ENCODE peak calls at places on chromosomes 2 and 18, in nine cellular contexts. One of them, this sample, is unnamed.
A peak's percentile ranks its signal among the peaks of the same experiment; 100 is the strongest.

GRCh38 chr2:11582526-11583202 is 48.8 kb downstream of the GREB1 start:
- DNase-seq in fibroblast of lung: peak; percentile 6
- DNase-seq in SK-N-SH: peak; percentile 84
- DNase-seq in body of pancreas: peak; percentile 79
- DNase-seq in psoas muscle: peak; percentile 89
- DNase-seq in dorsolateral prefrontal cortex: peak; percentile 73
- DNase-seq in AG04450: no peak
- DNase-seq in upper lobe of right lung: no peak
- DNase-seq in HCT116: peak; percentile 29
- DNase-seq in this sample: no peak

GRCh38 chr18:25457636-25458035 is 105.7 kb upstream of the ZNF521 start:
- DNase-seq in fibroblast of lung: peak; percentile 7
- DNase-seq in SK-N-SH: no peak
- DNase-seq in body of pancreas: no peak
- DNase-seq in psoas muscle: no peak
- DNase-seq in dorsolateral prefrontal cortex: no peak
- DNase-seq in AG04450: peak; percentile 13
- DNase-seq in upper lobe of right lung: no peak
- DNase-seq in HCT116: no peak
- DNase-seq in this sample: no peak

GRCh38 chr2:217398860-217399259 is 539.0 kb upstream of the TNP1 start:
- DNase-seq in fibroblast of lung: no peak
- DNase-seq in SK-N-SH: peak; percentile 10
- DNase-seq in body of pancreas: no peak
- DNase-seq in psoas muscle: no peak
- DNase-seq in dorsolateral prefrontal cortex: no peak
- DNase-seq in AG04450: no peak
- DNase-seq in upper lobe of right lung: no peak
- DNase-seq in HCT116: no peak
- DNase-seq in this sample: no peak

GRCh38 chr2:127324635-127325034 is 30.7 kb upstream of the ERCC3 start:
- DNase-seq in fibroblast of lung: peak; percentile 45
- DNase-seq in SK-N-SH: peak; percentile 50
- DNase-seq in body of pancreas: peak; percentile 21
- DNase-seq in psoas muscle: no peak
- DNase-seq in dorsolateral prefrontal cortex: no peak
- DNase-seq in AG04450: peak; percentile 34
- DNase-seq in upper lobe of right lung: no peak
- DNase-seq in HCT116: no peak
- DNase-seq in this sample: no peak

GRCh38 chr2:219285894-219286425 is 6.8 kb downstream of the DNAJB2 start:
- DNase-seq in fibroblast of lung: peak; percentile 48
- DNase-seq in SK-N-SH: peak; percentile 63
- DNase-seq in body of pancreas: no peak
- DNase-seq in psoas muscle: no peak
- DNase-seq in dorsolateral prefrontal cortex: peak; percentile 76
- DNase-seq in AG04450: peak; percentile 29
- DNase-seq in upper lobe of right lung: peak; percentile 40
- DNase-seq in HCT116: no peak
- DNase-seq in this sample: no peak

GRCh38 chr18:12637901-12638633 is 19.8 kb downstream of the SPIRE1 start:
- DNase-seq in fibroblast of lung: peak; percentile 82
- DNase-seq in SK-N-SH: no peak
- DNase-seq in body of pancreas: no peak
- DNase-seq in psoas muscle: no peak
- DNase-seq in dorsolateral prefrontal cortex: no peak
- DNase-seq in AG04450: no peak
- DNase-seq in upper lobe of right lung: no peak
- DNase-seq in HCT116: no peak
- DNase-seq in this sample: no peak

GRCh38 chr18:58491113-58491696 is 137.7 kb downstream of the ALPK2 start:
- DNase-seq in fibroblast of lung: no peak
- DNase-seq in SK-N-SH: no peak
- DNase-seq in body of pancreas: no peak
- DNase-seq in psoas muscle: no peak
- DNase-seq in dorsolateral prefrontal cortex: no peak
- DNase-seq in AG04450: no peak
- DNase-seq in upper lobe of right lung: no peak
- DNase-seq in HCT116: no peak
- DNase-seq in this sample: no peak

GRCh38 chr2:233447506-233448219 is 93.4 kb downstream of the DGKD start:
- DNase-seq in fibroblast of lung: no peak
- DNase-seq in SK-N-SH: no peak
- DNase-seq in body of pancreas: no peak
- DNase-seq in psoas muscle: peak; percentile 32
- DNase-seq in dorsolateral prefrontal cortex: peak; percentile 31
- DNase-seq in AG04450: no peak
- DNase-seq in upper lobe of right lung: peak; percentile 48
- DNase-seq in HCT116: no peak
- DNase-seq in this sample: no peak

GRCh38 chr2:88057437-88057844 is 1.9 kb upstream of the KRCC1 start:
- DNase-seq in fibroblast of lung: no peak
- DNase-seq in SK-N-SH: no peak
- DNase-seq in body of pancreas: no peak
- DNase-seq in psoas muscle: no peak
- DNase-seq in dorsolateral prefrontal cortex: no peak
- DNase-seq in AG04450: no peak
- DNase-seq in upper lobe of right lung: no peak
- DNase-seq in HCT116: no peak
- DNase-seq in this sample: no peak

GRCh38 chr2:38574278-38574677 is 28.4 kb downstream of the HNRNPLL start:
- DNase-seq in fibroblast of lung: no peak
- DNase-seq in SK-N-SH: no peak
- DNase-seq in body of pancreas: no peak
- DNase-seq in psoas muscle: no peak
- DNase-seq in dorsolateral prefrontal cortex: no peak
- DNase-seq in AG04450: no peak
- DNase-seq in upper lobe of right lung: no peak
- DNase-seq in HCT116: no peak
- DNase-seq in this sample: no peak

GRCh38 chr2:43745457-43745856 is 28.4 kb upstream of the DYNC2LI1 start:
- DNase-seq in fibroblast of lung: peak; percentile 91
- DNase-seq in SK-N-SH: no peak
- DNase-seq in body of pancreas: no peak
- DNase-seq in psoas muscle: no peak
- DNase-seq in dorsolateral prefrontal cortex: no peak
- DNase-seq in AG04450: peak; percentile 21
- DNase-seq in upper lobe of right lung: no peak
- DNase-seq in HCT116: no peak
- DNase-seq in this sample: no peak

GRCh38 chr2:151927501-151928221 is 99.4 kb upstream of the ARL5A start:
- DNase-seq in fibroblast of lung: no peak
- DNase-seq in SK-N-SH: no peak
- DNase-seq in body of pancreas: no peak
- DNase-seq in psoas muscle: no peak
- DNase-seq in dorsolateral prefrontal cortex: peak; percentile 50
- DNase-seq in AG04450: no peak
- DNase-seq in upper lobe of right lung: no peak
- DNase-seq in HCT116: no peak
- DNase-seq in this sample: no peak

GRCh38 chr2:238475571-238475970 is 48.8 kb downstream of the ASB1 start:
- DNase-seq in fibroblast of lung: no peak
- DNase-seq in SK-N-SH: no peak
- DNase-seq in body of pancreas: no peak
- DNase-seq in psoas muscle: no peak
- DNase-seq in dorsolateral prefrontal cortex: no peak
- DNase-seq in AG04450: no peak
- DNase-seq in upper lobe of right lung: no peak
- DNase-seq in HCT116: no peak
- DNase-seq in this sample: no peak

GRCh38 chr2:220166616-220167015 is 539.2 kb downstream of the SLC4A3 start:
- DNase-seq in fibroblast of lung: no peak
- DNase-seq in SK-N-SH: no peak
- DNase-seq in body of pancreas: no peak
- DNase-seq in psoas muscle: no peak
- DNase-seq in dorsolateral prefrontal cortex: no peak
- DNase-seq in AG04450: no peak
- DNase-seq in upper lobe of right lung: no peak
- DNase-seq in HCT116: no peak
- DNase-seq in this sample: no peak

GRCh38 chr18:361941-362913 is 94.4 kb upstream of the THOC1 start:
- DNase-seq in fibroblast of lung: peak; percentile 95
- DNase-seq in SK-N-SH: peak; percentile 74
- DNase-seq in body of pancreas: no peak
- DNase-seq in psoas muscle: peak; percentile 77
- DNase-seq in dorsolateral prefrontal cortex: no peak
- DNase-seq in AG04450: peak; percentile 48
- DNase-seq in upper lobe of right lung: no peak
- DNase-seq in HCT116: no peak
- DNase-seq in this sample: no peak

GRCh38 chr2:16617282-16618266 is 48.1 kb downstream of the CYRIA start:
- DNase-seq in fibroblast of lung: peak; percentile 34
- DNase-seq in SK-N-SH: peak; percentile 56
- DNase-seq in body of pancreas: peak; percentile 47
- DNase-seq in psoas muscle: no peak
- DNase-seq in dorsolateral prefrontal cortex: no peak
- DNase-seq in AG04450: no peak
- DNase-seq in upper lobe of right lung: no peak
- DNase-seq in HCT116: no peak
- DNase-seq in this sample: no peak

GRCh38 chr2:37471994-37472393 is 127.6 kb downstream of the QPCT start:
- DNase-seq in fibroblast of lung: peak; percentile 91
- DNase-seq in SK-N-SH: no peak
- DNase-seq in body of pancreas: no peak
- DNase-seq in psoas muscle: no peak
- DNase-seq in dorsolateral prefrontal cortex: no peak
- DNase-seq in AG04450: peak; percentile 33
- DNase-seq in upper lobe of right lung: no peak
- DNase-seq in HCT116: no peak
- DNase-seq in this sample: no peak

GRCh38 chr2:134700730-134701129 is 18.1 kb downstream of the TMEM163 start:
- DNase-seq in fibroblast of lung: no peak
- DNase-seq in SK-N-SH: no peak
- DNase-seq in body of pancreas: no peak
- DNase-seq in psoas muscle: no peak
- DNase-seq in dorsolateral prefrontal cortex: no peak
- DNase-seq in AG04450: no peak
- DNase-seq in upper lobe of right lung: no peak
- DNase-seq in HCT116: no peak
- DNase-seq in this sample: no peak

GRCh38 chr18:71994273-71994672 is 549.9 kb downstream of the CBLN2 start:
- DNase-seq in fibroblast of lung: no peak
- DNase-seq in SK-N-SH: no peak
- DNase-seq in body of pancreas: no peak
- DNase-seq in psoas muscle: no peak
- DNase-seq in dorsolateral prefrontal cortex: no peak
- DNase-seq in AG04450: no peak
- DNase-seq in upper lobe of right lung: no peak
- DNase-seq in HCT116: no peak
- DNase-seq in this sample: no peak

DNA sequence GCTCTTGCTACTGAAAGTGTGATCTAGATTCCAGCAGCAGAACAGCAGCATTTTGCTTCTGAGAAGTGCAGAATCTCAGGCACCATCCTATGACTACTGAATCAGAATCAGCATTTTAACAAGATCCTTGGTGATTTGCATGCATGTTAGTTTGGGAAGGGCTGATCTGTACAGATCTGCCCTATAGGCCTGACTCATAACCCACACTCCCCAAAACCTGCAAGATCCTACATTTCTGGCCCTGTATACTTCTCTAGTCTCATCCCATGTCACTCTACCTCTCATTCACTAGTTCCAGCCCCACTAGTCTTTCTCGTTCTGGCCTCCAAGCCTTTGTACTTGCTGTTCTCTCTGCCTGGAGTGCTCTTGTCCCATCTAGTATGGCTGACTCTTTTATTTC is 15.7 kb upstream of the DARS1 start:
- DNase-seq in fibroblast of lung: no peak
- DNase-seq in SK-N-SH: no peak
- DNase-seq in body of pancreas: no peak
- DNase-seq in psoas muscle: no peak
- DNase-seq in dorsolateral prefrontal cortex: no peak
- DNase-seq in AG04450: no peak
- DNase-seq in upper lobe of right lung: no peak
- DNase-seq in HCT116: no peak
- DNase-seq in this sample: no peak
- H3K4me3 ChIP-seq in fibroblast of lung: no peak overlapping the region
- H3K4me3 ChIP-seq in SK-N-SH: no peak overlapping the region
- H3K4me3 ChIP-seq in body of pancreas: no peak overlapping the region
- H3K4me3 ChIP-seq in psoas muscle: no peak overlapping the region
- H3K4me3 ChIP-seq in dorsolateral prefrontal cortex: no peak overlapping the region
- H3K4me3 ChIP-seq in AG04450: no peak overlapping the region
- H3K4me3 ChIP-seq in upper lobe of right lung: no peak overlapping the region
- H3K4me3 ChIP-seq in HCT116: no peak overlapping the region
- H3K4me3 ChIP-seq in this sample: no peak overlapping the region

GRCh38 chr2:85212846-85213245 is 79.7 kb downstream of the TCF7L1 start:
- DNase-seq in fibroblast of lung: no peak
- DNase-seq in SK-N-SH: no peak
- DNase-seq in body of pancreas: no peak
- DNase-seq in psoas muscle: no peak
- DNase-seq in dorsolateral prefrontal cortex: no peak
- DNase-seq in AG04450: no peak
- DNase-seq in upper lobe of right lung: no peak
- DNase-seq in HCT116: no peak
- DNase-seq in this sample: no peak
- H3K27ac ChIP-seq in fibroblast of lung: no peak overlapping the region
- H3K27ac ChIP-seq in SK-N-SH: no peak overlapping the region
- H3K27ac ChIP-seq in body of pancreas: no peak overlapping the region
- H3K27ac ChIP-seq in psoas muscle: peak overlapping the region; percentile 86
- H3K27ac ChIP-seq in dorsolateral prefrontal cortex: no peak overlapping the region
- H3K27ac ChIP-seq in AG04450: no peak overlapping the region
- H3K27ac ChIP-seq in upper lobe of right lung: no peak overlapping the region
- H3K27ac ChIP-seq in HCT116: no peak overlapping the region
- H3K27ac ChIP-seq in this sample: no peak overlapping the region

DNA sequence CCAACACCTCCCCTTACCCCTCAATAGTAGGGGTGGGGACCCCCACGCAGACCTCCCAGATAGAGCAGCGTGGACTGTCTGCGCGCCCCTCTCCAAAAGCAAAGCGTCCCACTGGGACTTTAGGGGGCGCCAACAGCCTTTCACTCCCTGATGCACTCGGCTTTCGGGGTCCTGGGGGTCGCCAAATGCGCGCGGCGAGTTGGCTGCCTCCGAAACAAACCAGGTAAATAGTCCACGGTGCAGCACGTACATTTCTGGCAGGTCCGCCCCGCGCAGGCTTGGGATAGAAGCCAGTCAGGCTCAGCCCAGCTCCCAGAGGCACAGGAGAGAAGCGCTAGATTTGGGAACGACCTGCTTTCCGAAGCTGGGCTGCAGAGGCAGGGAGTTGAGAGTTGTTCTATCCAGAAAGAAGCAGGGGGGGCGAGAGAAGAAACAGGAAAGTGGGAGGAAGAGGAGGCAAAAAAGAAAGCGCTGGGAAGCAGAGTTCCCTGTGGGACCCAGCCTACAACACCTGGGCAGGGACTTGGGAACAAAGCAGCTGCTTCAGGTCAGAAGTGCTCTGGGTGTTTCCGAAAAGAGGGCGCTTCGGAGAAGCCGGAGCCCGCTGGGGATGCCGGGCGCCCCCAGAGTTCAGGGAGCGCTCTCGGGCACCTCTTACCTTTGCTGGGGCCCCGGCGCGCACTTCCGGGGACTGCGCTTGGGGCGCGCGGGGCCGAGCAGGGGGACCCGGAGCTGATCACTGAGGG is 544 bp downstream of the EVA1A start:
- DNase-seq in fibroblast of lung: peak; percentile 47
- DNase-seq in SK-N-SH: peak; percentile 44
- DNase-seq in body of pancreas: peak; percentile 79
- DNase-seq in psoas muscle: no peak
- DNase-seq in dorsolateral prefrontal cortex: no peak
- DNase-seq in AG04450: no peak
- DNase-seq in upper lobe of right lung: peak; percentile 74
- DNase-seq in HCT116: no peak
- DNase-seq in this sample: no peak
- TF ChIP-seq CTCF in fibroblast of lung: peak; percentile 47
- TF ChIP-seq CTCF in SK-N-SH: peak; percentile 77
- TF ChIP-seq CTCF in body of pancreas: peak; percentile 46
- TF ChIP-seq CTCF in psoas muscle: no peak
- TF ChIP-seq CTCF in dorsolateral prefrontal cortex: no peak
- TF ChIP-seq CTCF in AG04450: peak; percentile 60
- TF ChIP-seq CTCF in upper lobe of right lung: peak; percentile 21
- TF ChIP-seq CTCF in HCT116: peak; percentile 21
- TF ChIP-seq CTCF in this sample: no peak

GRCh38 chr2:62492048-62492447 is 13.9 kb downstream of the TMEM17 start:
- DNase-seq in fibroblast of lung: no peak
- DNase-seq in SK-N-SH: no peak
- DNase-seq in body of pancreas: no peak
- DNase-seq in psoas muscle: no peak
- DNase-seq in dorsolateral prefrontal cortex: no peak
- DNase-seq in AG04450: no peak
- DNase-seq in upper lobe of right lung: no peak
- DNase-seq in HCT116: no peak
- DNase-seq in this sample: no peak
- H3K4me3 ChIP-seq in fibroblast of lung: no peak overlapping the region
- H3K4me3 ChIP-seq in SK-N-SH: no peak overlapping the region
- H3K4me3 ChIP-seq in body of pancreas: no peak overlapping the region
- H3K4me3 ChIP-seq in psoas muscle: no peak overlapping the region
- H3K4me3 ChIP-seq in dorsolateral prefrontal cortex: no peak overlapping the region
- H3K4me3 ChIP-seq in AG04450: no peak overlapping the region
- H3K4me3 ChIP-seq in upper lobe of right lung: no peak overlapping the region
- H3K4me3 ChIP-seq in HCT116: no peak overlapping the region
- H3K4me3 ChIP-seq in this sample: no peak overlapping the region